ENCODE peak calls at places on chromosomes 3 and 15, in eight cellular contexts. One of them, this sample, is unnamed.
A peak's percentile ranks its signal among the peaks of the same experiment; 100 is the strongest.

GRCh38 chr3:103295974-103296570 is 861.3 kb downstream of the ZPLD1 start:
- DNase-seq in hepatocyte: peak; percentile 31
- DNase-seq in GM23338: peak; percentile 37
- DNase-seq in PC-3: peak; percentile 50
- DNase-seq in SK-N-SH: peak; percentile 5
- DNase-seq in HCT116: peak; percentile 19
- DNase-seq in neural progenitor cell: peak; percentile 20
- DNase-seq in GM23248: peak; percentile 3
- DNase-seq in this sample: peak; percentile 15

GRCh38 chr3:38834110-38834509 is 18.1 kb upstream of the SCN10A start:
- DNase-seq in hepatocyte: peak; percentile 73
- DNase-seq in GM23338: peak; percentile 60
- DNase-seq in PC-3: peak; percentile 44
- DNase-seq in SK-N-SH: no peak
- DNase-seq in HCT116: peak; percentile 13
- DNase-seq in neural progenitor cell: peak; percentile 58
- DNase-seq in GM23248: peak; percentile 92
- DNase-seq in this sample: no peak

GRCh38 chr3:105354429-105354828 is 12.3 kb upstream of the ALCAM start:
- DNase-seq in hepatocyte: no peak
- DNase-seq in GM23338: peak; percentile 87
- DNase-seq in PC-3: peak; percentile 49
- DNase-seq in SK-N-SH: no peak
- DNase-seq in HCT116: no peak
- DNase-seq in neural progenitor cell: peak; percentile 52
- DNase-seq in GM23248: peak; percentile 34
- DNase-seq in this sample: no peak

GRCh38 chr3:123138819-123139517 is 62.8 kb upstream of the SEC22A start:
- DNase-seq in hepatocyte: peak; percentile 71
- DNase-seq in GM23338: no peak
- DNase-seq in PC-3: no peak
- DNase-seq in SK-N-SH: peak; percentile 78
- DNase-seq in HCT116: no peak
- DNase-seq in neural progenitor cell: no peak
- DNase-seq in GM23248: peak; percentile 41
- DNase-seq in this sample: no peak

GRCh38 chr3:10994311-10994710 is 1.8 kb downstream of the SLC6A1 start:
- DNase-seq in hepatocyte: no peak
- DNase-seq in GM23338: no peak
- DNase-seq in PC-3: no peak
- DNase-seq in SK-N-SH: no peak
- DNase-seq in HCT116: no peak
- DNase-seq in neural progenitor cell: peak; percentile 23
- DNase-seq in GM23248: no peak
- DNase-seq in this sample: no peak

GRCh38 chr3:195209836-195210551 is 61.0 kb downstream of the XXYLT1 start:
- DNase-seq in hepatocyte: peak; percentile 46
- DNase-seq in GM23338: no peak
- DNase-seq in PC-3: no peak
- DNase-seq in SK-N-SH: peak; percentile 84
- DNase-seq in HCT116: no peak
- DNase-seq in neural progenitor cell: no peak
- DNase-seq in GM23248: peak; percentile 85
- DNase-seq in this sample: peak; percentile 27

GRCh38 chr15:68278345-68279217 is 1.0 kb downstream of the FEM1B start:
- DNase-seq in hepatocyte: no peak
- DNase-seq in GM23338: no peak
- DNase-seq in PC-3: peak; percentile 42
- DNase-seq in SK-N-SH: peak; percentile 53
- DNase-seq in HCT116: no peak
- DNase-seq in neural progenitor cell: no peak
- DNase-seq in GM23248: peak; percentile 68
- DNase-seq in this sample: peak; percentile 29

GRCh38 chr15:74378853-74379252 is 11.4 kb upstream of the CYP11A1 start:
- DNase-seq in hepatocyte: peak; percentile 51
- DNase-seq in GM23338: no peak
- DNase-seq in PC-3: no peak
- DNase-seq in SK-N-SH: peak; percentile 4
- DNase-seq in HCT116: no peak
- DNase-seq in neural progenitor cell: no peak
- DNase-seq in GM23248: peak; percentile 42
- DNase-seq in this sample: no peak

GRCh38 chr3:120095226-120096165 is 1.2 kb upstream of the GSK3B start:
- DNase-seq in hepatocyte: peak; percentile 97
- DNase-seq in GM23338: peak; percentile 95
- DNase-seq in PC-3: peak; percentile 98
- DNase-seq in SK-N-SH: peak; percentile 77
- DNase-seq in HCT116: peak; percentile 84
- DNase-seq in neural progenitor cell: peak; percentile 93
- DNase-seq in GM23248: peak; percentile 96
- DNase-seq in this sample: peak; percentile 92

GRCh38 chr3:99637381-99638111 is 848 bp upstream of the COL8A1 start:
- DNase-seq in hepatocyte: no peak
- DNase-seq in GM23338: peak; percentile 36
- DNase-seq in PC-3: peak; percentile 80
- DNase-seq in SK-N-SH: peak; percentile 3
- DNase-seq in HCT116: no peak
- DNase-seq in neural progenitor cell: peak; percentile 59
- DNase-seq in GM23248: peak; percentile 82
- DNase-seq in this sample: no peak

DNA sequence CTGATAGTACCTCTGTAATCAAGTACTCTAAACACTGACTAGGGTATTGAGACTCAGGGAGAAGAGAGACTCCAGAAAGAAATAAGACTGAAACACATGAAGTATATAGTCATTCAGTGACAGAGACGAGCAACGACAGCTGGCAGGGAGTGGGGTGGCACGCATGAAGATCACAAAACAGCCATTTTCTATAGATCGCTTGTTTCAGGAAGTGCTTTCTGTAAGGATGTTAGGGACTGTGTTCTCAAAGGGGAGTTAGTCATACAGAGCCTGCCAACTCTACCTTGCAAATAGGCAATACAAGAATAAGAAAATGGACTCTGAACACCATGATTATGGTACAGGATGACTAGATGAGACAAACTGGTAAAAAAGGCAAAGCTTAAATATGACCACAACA is 139.5 kb downstream of the TBL1XR1 start:
- DNase-seq in hepatocyte: no peak
- DNase-seq in GM23338: no peak
- DNase-seq in PC-3: no peak
- DNase-seq in SK-N-SH: no peak
- DNase-seq in HCT116: no peak
- DNase-seq in neural progenitor cell: no peak
- DNase-seq in GM23248: no peak
- DNase-seq in this sample: peak; percentile 58
- TF ChIP-seq EZH2phosphoT487 in hepatocyte: no peak
- TF ChIP-seq EZH2phosphoT487 in GM23338: no peak
- TF ChIP-seq EZH2phosphoT487 in PC-3: no peak
- TF ChIP-seq EZH2phosphoT487 in SK-N-SH: no peak
- TF ChIP-seq EZH2phosphoT487 in HCT116: no peak
- TF ChIP-seq EZH2phosphoT487 in neural progenitor cell: no peak
- TF ChIP-seq EZH2phosphoT487 in GM23248: no peak
- TF ChIP-seq EZH2phosphoT487 in this sample: no peak

GRCh38 chr3:172156309-172156998 is 117.1 kb downstream of the FNDC3B start:
- DNase-seq in hepatocyte: no peak
- DNase-seq in GM23338: peak; percentile 65
- DNase-seq in PC-3: no peak
- DNase-seq in SK-N-SH: no peak
- DNase-seq in HCT116: peak; percentile 64
- DNase-seq in neural progenitor cell: no peak
- DNase-seq in GM23248: peak; percentile 52
- DNase-seq in this sample: no peak
- H3K4me1 ChIP-seq in hepatocyte: peaks cover 35% of the 10 kb centered on the region
- H3K4me1 ChIP-seq in GM23338: peaks cover 69% of the 10 kb centered on the region
- H3K4me1 ChIP-seq in PC-3: peaks cover 68% of the 10 kb centered on the region
- H3K4me1 ChIP-seq in SK-N-SH: peaks cover 24% of the 10 kb centered on the region
- H3K4me1 ChIP-seq in HCT116: peaks cover 49% of the 10 kb centered on the region
- H3K4me1 ChIP-seq in neural progenitor cell: peaks cover 52% of the 10 kb centered on the region
- H3K4me1 ChIP-seq in GM23248: peaks cover 85% of the 10 kb centered on the region
- H3K4me1 ChIP-seq in this sample: peaks cover 15% of the 10 kb centered on the region

GRCh38 chr3:18012933-18013332 is 270.5 kb upstream of the TBC1D5 start:
- DNase-seq in hepatocyte: no peak
- DNase-seq in GM23338: no peak
- DNase-seq in PC-3: no peak
- DNase-seq in SK-N-SH: no peak
- DNase-seq in HCT116: no peak
- DNase-seq in neural progenitor cell: no peak
- DNase-seq in GM23248: no peak
- DNase-seq in this sample: no peak

GRCh38 chr3:18019178-18019530 is 276.7 kb upstream of the TBC1D5 start:
- DNase-seq in hepatocyte: no peak
- DNase-seq in GM23338: no peak
- DNase-seq in PC-3: no peak
- DNase-seq in SK-N-SH: no peak
- DNase-seq in HCT116: no peak
- DNase-seq in neural progenitor cell: no peak
- DNase-seq in GM23248: no peak
- DNase-seq in this sample: no peak

GRCh38 chr3:18016366-18016765 is 273.9 kb upstream of the TBC1D5 start:
- DNase-seq in hepatocyte: no peak
- DNase-seq in GM23338: no peak
- DNase-seq in PC-3: no peak
- DNase-seq in SK-N-SH: no peak
- DNase-seq in HCT116: no peak
- DNase-seq in neural progenitor cell: no peak
- DNase-seq in GM23248: no peak
- DNase-seq in this sample: no peak

GRCh38 chr3:18018491-18019177 is 276.2 kb upstream of the TBC1D5 start:
- DNase-seq in hepatocyte: no peak
- DNase-seq in GM23338: no peak
- DNase-seq in PC-3: no peak
- DNase-seq in SK-N-SH: no peak
- DNase-seq in HCT116: no peak
- DNase-seq in neural progenitor cell: no peak
- DNase-seq in GM23248: no peak
- DNase-seq in this sample: no peak
- TF ChIP-seq EZH2phosphoT487 in hepatocyte: no peak
- TF ChIP-seq EZH2phosphoT487 in GM23338: no peak
- TF ChIP-seq EZH2phosphoT487 in PC-3: no peak
- TF ChIP-seq EZH2phosphoT487 in SK-N-SH: no peak
- TF ChIP-seq EZH2phosphoT487 in HCT116: no peak
- TF ChIP-seq EZH2phosphoT487 in neural progenitor cell: no peak
- TF ChIP-seq EZH2phosphoT487 in GM23248: no peak
- TF ChIP-seq EZH2phosphoT487 in this sample: no peak

GRCh38 chr15:65184944-65185717 is at the start of gene CLPX:
- DNase-seq in hepatocyte: peak; percentile 95
- DNase-seq in GM23338: peak; percentile 96
- DNase-seq in PC-3: peak; percentile 80
- DNase-seq in SK-N-SH: peak; percentile 98
- DNase-seq in HCT116: peak; percentile 92
- DNase-seq in neural progenitor cell: peak; percentile 92
- DNase-seq in GM23248: peak; percentile 91
- DNase-seq in this sample: peak; percentile 92
- H3K4me1 ChIP-seq in hepatocyte: peaks cover 10% of the 10 kb centered on the region
- H3K4me1 ChIP-seq in GM23338: peaks cover 6% of the 10 kb centered on the region
- H3K4me1 ChIP-seq in PC-3: peaks cover 10% of the 10 kb centered on the region
- H3K4me1 ChIP-seq in SK-N-SH: peaks cover 5% of the 10 kb centered on the region
- H3K4me1 ChIP-seq in HCT116: peaks cover 15% of the 10 kb centered on the region
- H3K4me1 ChIP-seq in neural progenitor cell: peaks cover 6% of the 10 kb centered on the region
- H3K4me1 ChIP-seq in GM23248: peaks cover 9% of the 10 kb centered on the region
- H3K4me1 ChIP-seq in this sample: peaks cover 27% of the 10 kb centered on the region

DNA sequence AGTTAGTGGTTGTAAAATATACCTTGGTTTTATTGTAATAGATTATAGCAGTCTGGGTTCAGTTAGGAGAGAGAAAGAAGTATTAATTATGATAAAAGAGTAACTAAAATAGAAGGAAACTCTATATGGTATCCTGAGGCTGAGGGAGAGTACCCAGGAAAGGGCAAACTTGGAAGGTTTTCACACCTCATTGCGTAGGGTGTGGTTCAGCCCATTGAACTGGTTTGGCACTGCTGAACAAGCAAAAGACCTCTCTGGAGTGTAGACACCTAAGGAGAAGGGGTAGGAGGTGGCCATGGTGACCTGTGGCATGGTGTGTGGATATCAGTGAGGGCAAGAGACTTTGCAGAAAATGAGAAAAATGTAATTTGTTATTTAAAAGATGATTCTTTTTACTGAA is 63.5 kb downstream of the STT3B start:
- DNase-seq in hepatocyte: no peak
- DNase-seq in GM23338: no peak
- DNase-seq in PC-3: no peak
- DNase-seq in SK-N-SH: no peak
- DNase-seq in HCT116: no peak
- DNase-seq in neural progenitor cell: no peak
- DNase-seq in GM23248: no peak
- DNase-seq in this sample: no peak
- TF ChIP-seq EZH2phosphoT487 in hepatocyte: no peak
- TF ChIP-seq EZH2phosphoT487 in GM23338: no peak
- TF ChIP-seq EZH2phosphoT487 in PC-3: no peak
- TF ChIP-seq EZH2phosphoT487 in SK-N-SH: no peak
- TF ChIP-seq EZH2phosphoT487 in HCT116: no peak
- TF ChIP-seq EZH2phosphoT487 in neural progenitor cell: no peak
- TF ChIP-seq EZH2phosphoT487 in GM23248: no peak
- TF ChIP-seq EZH2phosphoT487 in this sample: no peak

GRCh38 chr15:52559022-52559421 is 9.8 kb downstream of the ARPP19 start:
- DNase-seq in hepatocyte: no peak
- DNase-seq in GM23338: no peak
- DNase-seq in PC-3: no peak
- DNase-seq in SK-N-SH: no peak
- DNase-seq in HCT116: no peak
- DNase-seq in neural progenitor cell: no peak
- DNase-seq in GM23248: no peak
- DNase-seq in this sample: peak; percentile 55

GRCh38 chr15:52566889-52567288 is 1.9 kb downstream of the ARPP19 start:
- DNase-seq in hepatocyte: no peak
- DNase-seq in GM23338: no peak
- DNase-seq in PC-3: no peak
- DNase-seq in SK-N-SH: no peak
- DNase-seq in HCT116: no peak
- DNase-seq in neural progenitor cell: no peak
- DNase-seq in GM23248: no peak
- DNase-seq in this sample: peak; percentile 18

GRCh38 chr15:52567886-52568568 is 803 bp downstream of the ARPP19 start:
- DNase-seq in hepatocyte: peak; percentile 69
- DNase-seq in GM23338: peak; percentile 39
- DNase-seq in PC-3: peak; percentile 53
- DNase-seq in SK-N-SH: peak; percentile 33
- DNase-seq in HCT116: peak; percentile 8
- DNase-seq in neural progenitor cell: no peak
- DNase-seq in GM23248: peak; percentile 62
- DNase-seq in this sample: peak; percentile 47

GRCh38 chr15:52559583-52559982 is 9.2 kb downstream of the ARPP19 start:
- DNase-seq in hepatocyte: no peak
- DNase-seq in GM23338: no peak
- DNase-seq in PC-3: no peak
- DNase-seq in SK-N-SH: no peak
- DNase-seq in HCT116: no peak
- DNase-seq in neural progenitor cell: no peak
- DNase-seq in GM23248: peak; percentile 63
- DNase-seq in this sample: no peak

GRCh38 chr15:52563499-52564060 is 5.2 kb downstream of the ARPP19 start:
- DNase-seq in hepatocyte: no peak
- DNase-seq in GM23338: no peak
- DNase-seq in PC-3: no peak
- DNase-seq in SK-N-SH: no peak
- DNase-seq in HCT116: no peak
- DNase-seq in neural progenitor cell: no peak
- DNase-seq in GM23248: no peak
- DNase-seq in this sample: no peak
- H3K4me1 ChIP-seq in hepatocyte: peaks cover 22% of the 10 kb centered on the region
- H3K4me1 ChIP-seq in GM23338: peaks cover 23% of the 10 kb centered on the region
- H3K4me1 ChIP-seq in PC-3: peaks cover 6% of the 10 kb centered on the region
- H3K4me1 ChIP-seq in SK-N-SH: peaks cover 12% of the 10 kb centered on the region
- H3K4me1 ChIP-seq in HCT116: peaks cover 9% of the 10 kb centered on the region
- H3K4me1 ChIP-seq in neural progenitor cell: peaks cover 20% of the 10 kb centered on the region
- H3K4me1 ChIP-seq in GM23248: peaks cover 34% of the 10 kb centered on the region
- H3K4me1 ChIP-seq in this sample: peaks cover 25% of the 10 kb centered on the region

This sample was measured in OCI-LY7.